ENCODE peak calls at places on chromosomes 11 and 22, in four cellular contexts. One of them, this sample, is unnamed.

GRCh38 chr11:116986521-116987105 is 111.6 kb downstream of the SIK3 start:
- DNase-seq in NCI-H1417: peak
- DNase-seq in CD8-positive, alpha-beta memory T cell: no peak
- DNase-seq in stimulated activated naive CD8-positive, alpha-beta T cell treated with anti-CD3 and anti-CD28 coated beads, Interleukin-15, amount 100 ng/mL, for 72 hours: peak
- DNase-seq in this sample: no peak

GRCh38 chr11:63880031-63880841 is 36.7 kb downstream of the RCOR2 start:
- DNase-seq in NCI-H1417: no peak
- DNase-seq in stimulated activated naive CD8-positive, alpha-beta T cell treated with anti-CD3 and anti-CD28 coated beads, Interleukin-15, amount 100 ng/mL, for 72 hours: no peak
- DNase-seq in CD8-positive, alpha-beta memory T cell: no peak
- DNase-seq in this sample: no peak

GRCh38 chr22:47659467-47660302 is 897.2 kb downstream of the TBC1D22A start:
- DNase-seq in CD8-positive, alpha-beta memory T cell: no peak
- DNase-seq in stimulated activated naive CD8-positive, alpha-beta T cell treated with anti-CD3 and anti-CD28 coated beads, Interleukin-15, amount 100 ng/mL, for 72 hours: no peak
- DNase-seq in NCI-H1417: peak
- DNase-seq in this sample: no peak

GRCh38 chr22:28955817-28956216 is 72.4 kb downstream of the ZNRF3 start:
- DNase-seq in NCI-H1417: no peak
- DNase-seq in CD8-positive, alpha-beta memory T cell: peak
- DNase-seq in stimulated activated naive CD8-positive, alpha-beta T cell treated with anti-CD3 and anti-CD28 coated beads, Interleukin-15, amount 100 ng/mL, for 72 hours: peak
- DNase-seq in this sample: no peak

GRCh38 chr22:50620861-50621490 is 7.0 kb downstream of the ARSA start:
- DNase-seq in CD8-positive, alpha-beta memory T cell: peak
- DNase-seq in stimulated activated naive CD8-positive, alpha-beta T cell treated with anti-CD3 and anti-CD28 coated beads, Interleukin-15, amount 100 ng/mL, for 72 hours: peak
- DNase-seq in NCI-H1417: no peak
- DNase-seq in this sample: no peak

GRCh38 chr11:2466869-2467694 is 22.3 kb downstream of the KCNQ1 start:
- DNase-seq in NCI-H1417: no peak
- DNase-seq in stimulated activated naive CD8-positive, alpha-beta T cell treated with anti-CD3 and anti-CD28 coated beads, Interleukin-15, amount 100 ng/mL, for 72 hours: peak
- DNase-seq in CD8-positive, alpha-beta memory T cell: peak
- DNase-seq in this sample: no peak

GRCh38 chr11:69361466-69361865 is 67.5 kb downstream of the MYEOV start:
- DNase-seq in stimulated activated naive CD8-positive, alpha-beta T cell treated with anti-CD3 and anti-CD28 coated beads, Interleukin-15, amount 100 ng/mL, for 72 hours: no peak
- DNase-seq in NCI-H1417: no peak
- DNase-seq in CD8-positive, alpha-beta memory T cell: no peak
- DNase-seq in this sample: no peak

GRCh38 chr22:37183432-37184379 is 4.3 kb downstream of the C1QTNF6 start:
- DNase-seq in CD8-positive, alpha-beta memory T cell: no peak
- DNase-seq in NCI-H1417: no peak
- DNase-seq in stimulated activated naive CD8-positive, alpha-beta T cell treated with anti-CD3 and anti-CD28 coated beads, Interleukin-15, amount 100 ng/mL, for 72 hours: no peak
- DNase-seq in this sample: no peak

GRCh38 chr22:22558972-22559603 is at the start of gene PRAME:
- DNase-seq in stimulated activated naive CD8-positive, alpha-beta T cell treated with anti-CD3 and anti-CD28 coated beads, Interleukin-15, amount 100 ng/mL, for 72 hours: peak
- DNase-seq in CD8-positive, alpha-beta memory T cell: peak
- DNase-seq in NCI-H1417: peak
- DNase-seq in this sample: peak

GRCh38 chr22:50209893-50210292 is 9.1 kb downstream of the SELENOO start:
- DNase-seq in stimulated activated naive CD8-positive, alpha-beta T cell treated with anti-CD3 and anti-CD28 coated beads, Interleukin-15, amount 100 ng/mL, for 72 hours: peak
- DNase-seq in NCI-H1417: peak
- DNase-seq in CD8-positive, alpha-beta memory T cell: peak
- DNase-seq in this sample: peak

GRCh38 chr11:1060410-1060809 is 14.3 kb upstream of the MUC2 start:
- DNase-seq in NCI-H1417: no peak
- DNase-seq in stimulated activated naive CD8-positive, alpha-beta T cell treated with anti-CD3 and anti-CD28 coated beads, Interleukin-15, amount 100 ng/mL, for 72 hours: no peak
- DNase-seq in CD8-positive, alpha-beta memory T cell: no peak
- DNase-seq in this sample: no peak

GRCh38 chr11:107998761-107999160 is 9.9 kb upstream of the CUL5 start:
- DNase-seq in stimulated activated naive CD8-positive, alpha-beta T cell treated with anti-CD3 and anti-CD28 coated beads, Interleukin-15, amount 100 ng/mL, for 72 hours: no peak
- DNase-seq in CD8-positive, alpha-beta memory T cell: no peak
- DNase-seq in NCI-H1417: no peak
- DNase-seq in this sample: no peak

GRCh38 chr11:9460322-9461067 is at the start of gene ZNF143:
- DNase-seq in NCI-H1417: peak
- DNase-seq in stimulated activated naive CD8-positive, alpha-beta T cell treated with anti-CD3 and anti-CD28 coated beads, Interleukin-15, amount 100 ng/mL, for 72 hours: peak
- DNase-seq in CD8-positive, alpha-beta memory T cell: peak
- DNase-seq in this sample: peak

GRCh38 chr22:25404923-25405853 is 159.3 kb upstream of the GRK3 start:
- DNase-seq in stimulated activated naive CD8-positive, alpha-beta T cell treated with anti-CD3 and anti-CD28 coated beads, Interleukin-15, amount 100 ng/mL, for 72 hours: peak
- DNase-seq in NCI-H1417: peak
- DNase-seq in CD8-positive, alpha-beta memory T cell: peak
- DNase-seq in this sample: peak

GRCh38 chr11:46117842-46118241 is 3.4 kb downstream of the PHF21A start:
- DNase-seq in stimulated activated naive CD8-positive, alpha-beta T cell treated with anti-CD3 and anti-CD28 coated beads, Interleukin-15, amount 100 ng/mL, for 72 hours: no peak
- DNase-seq in NCI-H1417: no peak
- DNase-seq in CD8-positive, alpha-beta memory T cell: no peak
- DNase-seq in this sample: no peak

GRCh38 chr11:18248561-18248960 is at the start of gene SAA2:
- DNase-seq in stimulated activated naive CD8-positive, alpha-beta T cell treated with anti-CD3 and anti-CD28 coated beads, Interleukin-15, amount 100 ng/mL, for 72 hours: no peak
- DNase-seq in NCI-H1417: no peak
- DNase-seq in CD8-positive, alpha-beta memory T cell: no peak
- DNase-seq in this sample: no peak

GRCh38 chr22:43849731-43850130 is 12.6 kb downstream of the SULT4A1 start:
- DNase-seq in CD8-positive, alpha-beta memory T cell: no peak
- DNase-seq in NCI-H1417: no peak
- DNase-seq in stimulated activated naive CD8-positive, alpha-beta T cell treated with anti-CD3 and anti-CD28 coated beads, Interleukin-15, amount 100 ng/mL, for 72 hours: no peak
- DNase-seq in this sample: no peak

GRCh38 chr11:76566811-76567210 is 103.7 kb downstream of the LRRC32 start:
- DNase-seq in NCI-H1417: no peak
- DNase-seq in CD8-positive, alpha-beta memory T cell: no peak
- DNase-seq in stimulated activated naive CD8-positive, alpha-beta T cell treated with anti-CD3 and anti-CD28 coated beads, Interleukin-15, amount 100 ng/mL, for 72 hours: no peak
- DNase-seq in this sample: no peak

GRCh38 chr11:57126766-57127400 is 54.9 kb upstream of the LRRC55 start:
- DNase-seq in CD8-positive, alpha-beta memory T cell: no peak
- DNase-seq in stimulated activated naive CD8-positive, alpha-beta T cell treated with anti-CD3 and anti-CD28 coated beads, Interleukin-15, amount 100 ng/mL, for 72 hours: no peak
- DNase-seq in NCI-H1417: peak
- DNase-seq in this sample: no peak

GRCh38 chr22:41367039-41367679 is 14.6 kb upstream of the TEF start:
- DNase-seq in CD8-positive, alpha-beta memory T cell: no peak
- DNase-seq in stimulated activated naive CD8-positive, alpha-beta T cell treated with anti-CD3 and anti-CD28 coated beads, Interleukin-15, amount 100 ng/mL, for 72 hours: no peak
- DNase-seq in NCI-H1417: peak
- DNase-seq in this sample: peak

GRCh38 chr22:17131686-17132085 is 10.5 kb upstream of the TMEM121B start:
- DNase-seq in stimulated activated naive CD8-positive, alpha-beta T cell treated with anti-CD3 and anti-CD28 coated beads, Interleukin-15, amount 100 ng/mL, for 72 hours: no peak
- DNase-seq in CD8-positive, alpha-beta memory T cell: no peak
- DNase-seq in NCI-H1417: peak
- DNase-seq in this sample: no peak

GRCh38 chr11:35967042-35967441 is 23.2 kb downstream of the LDLRAD3 start:
- DNase-seq in CD8-positive, alpha-beta memory T cell: no peak
- DNase-seq in NCI-H1417: no peak
- DNase-seq in stimulated activated naive CD8-positive, alpha-beta T cell treated with anti-CD3 and anti-CD28 coated beads, Interleukin-15, amount 100 ng/mL, for 72 hours: no peak
- DNase-seq in this sample: no peak

GRCh38 chr22:22928666-22929380 is 41.2 kb downstream of the IGLL5 start:
- DNase-seq in NCI-H1417: no peak
- DNase-seq in stimulated activated naive CD8-positive, alpha-beta T cell treated with anti-CD3 and anti-CD28 coated beads, Interleukin-15, amount 100 ng/mL, for 72 hours: peak
- DNase-seq in CD8-positive, alpha-beta memory T cell: peak
- DNase-seq in this sample: no peak

GRCh38 chr11:20397281-20397680 is 9.8 kb downstream of the PRMT3 start:
- DNase-seq in NCI-H1417: peak
- DNase-seq in CD8-positive, alpha-beta memory T cell: no peak
- DNase-seq in stimulated activated naive CD8-positive, alpha-beta T cell treated with anti-CD3 and anti-CD28 coated beads, Interleukin-15, amount 100 ng/mL, for 72 hours: no peak
- DNase-seq in this sample: peak

GRCh38 chr11:36373040-36374010 is 77.2 kb downstream of the PRR5L start:
- DNase-seq in NCI-H1417: no peak
- DNase-seq in CD8-positive, alpha-beta memory T cell: no peak
- DNase-seq in stimulated activated naive CD8-positive, alpha-beta T cell treated with anti-CD3 and anti-CD28 coated beads, Interleukin-15, amount 100 ng/mL, for 72 hours: no peak
- DNase-seq in this sample: no peak

GRCh38 chr11:33329705-33330329 is 72.6 kb downstream of the HIPK3 start:
- DNase-seq in NCI-H1417: peak
- DNase-seq in CD8-positive, alpha-beta memory T cell: no peak
- DNase-seq in stimulated activated naive CD8-positive, alpha-beta T cell treated with anti-CD3 and anti-CD28 coated beads, Interleukin-15, amount 100 ng/mL, for 72 hours: peak
- DNase-seq in this sample: peak

GRCh38 chr22:23300476-23300875 is 120.2 kb downstream of the BCR start:
- DNase-seq in NCI-H1417: no peak
- DNase-seq in stimulated activated naive CD8-positive, alpha-beta T cell treated with anti-CD3 and anti-CD28 coated beads, Interleukin-15, amount 100 ng/mL, for 72 hours: no peak
- DNase-seq in CD8-positive, alpha-beta memory T cell: no peak
- DNase-seq in this sample: no peak

GRCh38 chr11:13896175-13896989 is 66.1 kb upstream of the SPON1 start:
- DNase-seq in CD8-positive, alpha-beta memory T cell: no peak
- DNase-seq in stimulated activated naive CD8-positive, alpha-beta T cell treated with anti-CD3 and anti-CD28 coated beads, Interleukin-15, amount 100 ng/mL, for 72 hours: no peak
- DNase-seq in NCI-H1417: no peak
- DNase-seq in this sample: no peak

GRCh38 chr11:3639841-3640240 is 2.0 kb downstream of the ART5 start:
- DNase-seq in CD8-positive, alpha-beta memory T cell: no peak
- DNase-seq in stimulated activated naive CD8-positive, alpha-beta T cell treated with anti-CD3 and anti-CD28 coated beads, Interleukin-15, amount 100 ng/mL, for 72 hours: no peak
- DNase-seq in NCI-H1417: no peak
- DNase-seq in this sample: no peak

GRCh38 chr11:104003491-104003890 is 32.9 kb upstream of the DDI1 start:
- DNase-seq in CD8-positive, alpha-beta memory T cell: no peak
- DNase-seq in NCI-H1417: no peak
- DNase-seq in stimulated activated naive CD8-positive, alpha-beta T cell treated with anti-CD3 and anti-CD28 coated beads, Interleukin-15, amount 100 ng/mL, for 72 hours: no peak
- DNase-seq in this sample: no peak

GRCh38 chr11:116415095-116415494 is 357.7 kb downstream of the BUD13 start:
- DNase-seq in stimulated activated naive CD8-positive, alpha-beta T cell treated with anti-CD3 and anti-CD28 coated beads, Interleukin-15, amount 100 ng/mL, for 72 hours: no peak
- DNase-seq in CD8-positive, alpha-beta memory T cell: no peak
- DNase-seq in NCI-H1417: no peak
- DNase-seq in this sample: no peak

GRCh38 chr11:61042961-61043540 is 59.2 kb upstream of the CD5 start:
- DNase-seq in stimulated activated naive CD8-positive, alpha-beta T cell treated with anti-CD3 and anti-CD28 coated beads, Interleukin-15, amount 100 ng/mL, for 72 hours: no peak
- DNase-seq in NCI-H1417: peak
- DNase-seq in CD8-positive, alpha-beta memory T cell: no peak
- DNase-seq in this sample: no peak

GRCh38 chr11:32706985-32707736 is 87.3 kb downstream of the CCDC73 start:
- DNase-seq in CD8-positive, alpha-beta memory T cell: no peak
- DNase-seq in stimulated activated naive CD8-positive, alpha-beta T cell treated with anti-CD3 and anti-CD28 coated beads, Interleukin-15, amount 100 ng/mL, for 72 hours: no peak
- DNase-seq in NCI-H1417: no peak
- DNase-seq in this sample: no peak

GRCh38 chr22:29202231-29203192 is 3.2 kb upstream of the EMID1 start:
- DNase-seq in CD8-positive, alpha-beta memory T cell: peak
- DNase-seq in stimulated activated naive CD8-positive, alpha-beta T cell treated with anti-CD3 and anti-CD28 coated beads, Interleukin-15, amount 100 ng/mL, for 72 hours: peak
- DNase-seq in NCI-H1417: no peak
- DNase-seq in this sample: peak

This sample was measured in dermis microvascular lymphatic vessel endothelial cell.